ENCODE peak calls at places on chromosomes 11 and 22, in six cellular contexts. One of them, this sample, is unnamed.
A peak's percentile ranks its signal among the peaks of the same experiment; 100 is the strongest.

GRCh38 chr11:131688056-131688693 is 317.8 kb downstream of the NTM start:
- DNase-seq in PC-3: peak; percentile 63
- DNase-seq in upper lobe of right lung: peak; percentile 76
- DNase-seq in fibroblast of mammary gland: peak; percentile 40
- DNase-seq in GM12865: peak; percentile 57
- DNase-seq in kidney epithelial cell: no peak
- DNase-seq in this sample: no peak

GRCh38 chr22:18068381-18068988 is 9.3 kb upstream of the PEX26 start:
- DNase-seq in PC-3: no peak
- DNase-seq in upper lobe of right lung: peak; percentile 10
- DNase-seq in fibroblast of mammary gland: no peak
- DNase-seq in GM12865: no peak
- DNase-seq in kidney epithelial cell: no peak
- DNase-seq in this sample: no peak

GRCh38 chr11:117579148-117579547 is 217.9 kb downstream of the DSCAML1 start:
- DNase-seq in PC-3: no peak
- DNase-seq in upper lobe of right lung: no peak
- DNase-seq in fibroblast of mammary gland: no peak
- DNase-seq in GM12865: no peak
- DNase-seq in kidney epithelial cell: no peak
- DNase-seq in this sample: no peak

GRCh38 chr11:12458042-12458441 is 80.7 kb downstream of the PARVA start:
- DNase-seq in PC-3: no peak
- DNase-seq in upper lobe of right lung: no peak
- DNase-seq in fibroblast of mammary gland: no peak
- DNase-seq in GM12865: no peak
- DNase-seq in kidney epithelial cell: no peak
- DNase-seq in this sample: no peak

GRCh38 chr11:122085264-122085663 is 30.8 kb downstream of the BLID start:
- DNase-seq in PC-3: peak; percentile 71
- DNase-seq in upper lobe of right lung: no peak
- DNase-seq in fibroblast of mammary gland: peak; percentile 97
- DNase-seq in GM12865: no peak
- DNase-seq in kidney epithelial cell: peak; percentile 25
- DNase-seq in this sample: peak; percentile 95

GRCh38 chr11:77473001-77473800 is 693 bp downstream of the PAK1 start:
- DNase-seq in PC-3: peak; percentile 46
- DNase-seq in upper lobe of right lung: peak; percentile 83
- DNase-seq in fibroblast of mammary gland: no peak
- DNase-seq in GM12865: peak; percentile 71
- DNase-seq in kidney epithelial cell: no peak
- DNase-seq in this sample: no peak

GRCh38 chr11:27209562-27210005 is 153.4 kb downstream of the CCDC34 start:
- DNase-seq in PC-3: peak; percentile 96
- DNase-seq in upper lobe of right lung: no peak
- DNase-seq in fibroblast of mammary gland: peak; percentile 97
- DNase-seq in GM12865: peak; percentile 53
- DNase-seq in kidney epithelial cell: peak; percentile 96
- DNase-seq in this sample: peak; percentile 66

GRCh38 chr11:61023086-61024035 is 51.9 kb downstream of the CD6 start:
- DNase-seq in PC-3: no peak
- DNase-seq in upper lobe of right lung: no peak
- DNase-seq in fibroblast of mammary gland: no peak
- DNase-seq in GM12865: peak; percentile 48
- DNase-seq in kidney epithelial cell: no peak
- DNase-seq in this sample: no peak

GRCh38 chr11:2186669-2187266 is 15.2 kb upstream of the TH start:
- DNase-seq in PC-3: peak; percentile 37
- DNase-seq in upper lobe of right lung: no peak
- DNase-seq in fibroblast of mammary gland: no peak
- DNase-seq in GM12865: peak; percentile 32
- DNase-seq in kidney epithelial cell: no peak
- DNase-seq in this sample: no peak

GRCh38 chr11:119103793-119104192 is 2.1 kb upstream of the DPAGT1 start:
- DNase-seq in PC-3: no peak
- DNase-seq in upper lobe of right lung: no peak
- DNase-seq in fibroblast of mammary gland: no peak
- DNase-seq in GM12865: no peak
- DNase-seq in kidney epithelial cell: no peak
- DNase-seq in this sample: no peak
- TF ChIP-seq CTCF in PC-3: peak; percentile 41
- TF ChIP-seq CTCF in upper lobe of right lung: no peak
- TF ChIP-seq CTCF in fibroblast of mammary gland: no peak
- TF ChIP-seq CTCF in GM12865: no peak
- TF ChIP-seq CTCF in kidney epithelial cell: no peak
- TF ChIP-seq CTCF in this sample: no peak

GRCh38 chr11:10607462-10607861 is 39.0 kb upstream of the LYVE1 start:
- DNase-seq in PC-3: no peak
- DNase-seq in upper lobe of right lung: no peak
- DNase-seq in fibroblast of mammary gland: no peak
- DNase-seq in GM12865: no peak
- DNase-seq in kidney epithelial cell: no peak
- DNase-seq in this sample: no peak

GRCh38 chr11:10603721-10604297 is 35.3 kb upstream of the LYVE1 start:
- DNase-seq in PC-3: no peak
- DNase-seq in upper lobe of right lung: no peak
- DNase-seq in fibroblast of mammary gland: no peak
- DNase-seq in GM12865: no peak
- DNase-seq in kidney epithelial cell: no peak
- DNase-seq in this sample: no peak

GRCh38 chr11:10604340-10604748 is 35.9 kb upstream of the LYVE1 start:
- DNase-seq in PC-3: no peak
- DNase-seq in upper lobe of right lung: no peak
- DNase-seq in fibroblast of mammary gland: peak; percentile 27
- DNase-seq in GM12865: no peak
- DNase-seq in kidney epithelial cell: no peak
- DNase-seq in this sample: no peak

GRCh38 chr11:10606536-10607208 is 38.2 kb upstream of the LYVE1 start:
- DNase-seq in PC-3: peak; percentile 16
- DNase-seq in upper lobe of right lung: no peak
- DNase-seq in fibroblast of mammary gland: peak; percentile 60
- DNase-seq in GM12865: peak; percentile 58
- DNase-seq in kidney epithelial cell: no peak
- DNase-seq in this sample: peak; percentile 28

DNA sequence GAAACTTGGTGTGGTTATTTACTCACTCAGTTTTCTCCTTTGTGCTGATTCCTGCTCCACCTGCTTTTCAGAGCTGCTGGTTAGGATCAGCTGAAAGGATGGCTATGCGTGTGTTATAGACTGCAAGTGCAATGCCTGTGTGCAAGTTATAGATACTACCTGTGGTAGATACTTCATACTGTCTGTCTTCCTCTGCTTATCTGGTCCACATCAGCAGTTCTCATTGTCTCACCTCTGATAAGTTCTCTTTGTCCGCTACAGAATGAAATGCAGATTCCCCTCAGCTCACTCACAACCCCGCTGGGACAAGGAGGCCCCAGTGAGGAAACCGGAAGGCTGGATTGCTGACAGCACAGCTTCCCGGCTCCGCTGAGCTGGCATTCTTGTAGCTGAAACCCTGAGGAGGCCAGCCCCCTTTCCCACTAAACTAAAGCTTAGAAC is 37.5 kb upstream of the LYVE1 start:
- DNase-seq in PC-3: no peak
- DNase-seq in upper lobe of right lung: peak; percentile 80
- DNase-seq in fibroblast of mammary gland: peak; percentile 70
- DNase-seq in GM12865: no peak
- DNase-seq in kidney epithelial cell: no peak
- DNase-seq in this sample: peak; percentile 28
- H3K4me3 ChIP-seq in PC-3: no peak overlapping the region
- H3K4me3 ChIP-seq in upper lobe of right lung: no peak overlapping the region
- H3K4me3 ChIP-seq in fibroblast of mammary gland: no peak overlapping the region
- H3K4me3 ChIP-seq in GM12865: no peak overlapping the region
- H3K4me3 ChIP-seq in kidney epithelial cell: no peak overlapping the region
- H3K4me3 ChIP-seq in this sample: no peak overlapping the region

DNA sequence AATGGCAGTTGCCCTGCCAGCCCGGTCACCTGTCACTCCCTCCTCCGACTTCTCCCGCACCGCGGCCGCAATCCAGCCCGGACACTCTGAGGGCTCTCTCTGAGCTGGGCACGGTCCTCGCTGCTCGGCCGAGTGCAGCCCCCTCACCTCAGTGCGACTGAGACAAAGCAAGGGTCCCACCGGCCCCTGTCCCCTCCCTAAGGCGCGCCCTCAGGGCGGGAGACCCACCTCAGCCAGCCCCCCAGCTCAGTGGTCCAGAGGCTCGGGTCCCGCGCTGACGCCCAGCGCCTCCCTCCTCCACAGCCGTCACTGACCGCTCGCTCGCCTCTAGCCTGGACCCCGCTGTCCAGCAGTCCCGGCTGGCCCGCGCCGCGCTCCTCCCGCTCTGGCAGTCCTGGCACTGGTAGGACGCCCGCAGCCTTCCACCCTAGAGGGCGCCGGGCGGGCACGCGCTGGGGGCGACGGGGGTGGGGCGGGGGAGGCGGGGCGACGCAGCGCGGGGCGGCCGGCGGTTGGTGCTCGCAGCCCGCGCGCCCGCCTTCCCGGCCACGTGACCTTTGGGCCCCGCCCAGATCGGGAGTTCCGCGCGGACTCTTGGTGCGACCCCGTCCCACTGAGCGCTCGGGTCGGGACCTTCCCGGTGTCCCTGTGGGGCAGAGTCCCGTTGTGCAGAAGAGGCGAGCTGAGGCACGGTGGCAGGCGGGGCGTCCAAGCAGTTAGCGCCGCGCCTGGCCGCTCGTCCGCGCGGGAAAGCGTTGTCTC is 7.9 kb upstream of the L3MBTL2 start:
- DNase-seq in PC-3: peak; percentile 59
- DNase-seq in upper lobe of right lung: peak; percentile 93
- DNase-seq in fibroblast of mammary gland: peak; percentile 27
- DNase-seq in GM12865: peak; percentile 73
- DNase-seq in kidney epithelial cell: no peak
- DNase-seq in this sample: no peak
- TF ChIP-seq CTCF in PC-3: no peak
- TF ChIP-seq CTCF in upper lobe of right lung: no peak
- TF ChIP-seq CTCF in fibroblast of mammary gland: no peak
- TF ChIP-seq CTCF in GM12865: no peak
- TF ChIP-seq CTCF in kidney epithelial cell: no peak
- TF ChIP-seq CTCF in this sample: peak; percentile 24

GRCh38 chr11:85485902-85486301 is 141.2 kb downstream of the DLG2 start:
- DNase-seq in PC-3: no peak
- DNase-seq in upper lobe of right lung: no peak
- DNase-seq in fibroblast of mammary gland: no peak
- DNase-seq in GM12865: no peak
- DNase-seq in kidney epithelial cell: no peak
- DNase-seq in this sample: no peak

GRCh38 chr11:85475637-85476517 is 151.3 kb downstream of the DLG2 start:
- DNase-seq in PC-3: no peak
- DNase-seq in upper lobe of right lung: no peak
- DNase-seq in fibroblast of mammary gland: no peak
- DNase-seq in GM12865: no peak
- DNase-seq in kidney epithelial cell: no peak
- DNase-seq in this sample: no peak

GRCh38 chr11:85483861-85484260 is 143.3 kb downstream of the DLG2 start:
- DNase-seq in PC-3: no peak
- DNase-seq in upper lobe of right lung: no peak
- DNase-seq in fibroblast of mammary gland: peak; percentile 30
- DNase-seq in GM12865: peak; percentile 59
- DNase-seq in kidney epithelial cell: no peak
- DNase-seq in this sample: peak; percentile 11

GRCh38 chr11:85481862-85482261 is 145.3 kb downstream of the DLG2 start:
- DNase-seq in PC-3: no peak
- DNase-seq in upper lobe of right lung: no peak
- DNase-seq in fibroblast of mammary gland: no peak
- DNase-seq in GM12865: no peak
- DNase-seq in kidney epithelial cell: no peak
- DNase-seq in this sample: no peak
- H3K4me3 ChIP-seq in PC-3: no peak overlapping the region
- H3K4me3 ChIP-seq in upper lobe of right lung: no peak overlapping the region
- H3K4me3 ChIP-seq in fibroblast of mammary gland: no peak overlapping the region
- H3K4me3 ChIP-seq in GM12865: no peak overlapping the region
- H3K4me3 ChIP-seq in kidney epithelial cell: no peak overlapping the region
- H3K4me3 ChIP-seq in this sample: no peak overlapping the region

GRCh38 chr11:10181811-10182210 is 112.2 kb downstream of the SBF2 start:
- DNase-seq in PC-3: peak; percentile 64
- DNase-seq in upper lobe of right lung: no peak
- DNase-seq in fibroblast of mammary gland: peak; percentile 59
- DNase-seq in GM12865: peak; percentile 16
- DNase-seq in kidney epithelial cell: peak; percentile 16
- DNase-seq in this sample: peak; percentile 31
- TF ChIP-seq CTCF in PC-3: peak; percentile 64
- TF ChIP-seq CTCF in upper lobe of right lung: peak; percentile 22
- TF ChIP-seq CTCF in fibroblast of mammary gland: peak; percentile 29
- TF ChIP-seq CTCF in GM12865: peak; percentile 17
- TF ChIP-seq CTCF in kidney epithelial cell: peak; percentile 18
- TF ChIP-seq CTCF in this sample: peak; percentile 15

DNA sequence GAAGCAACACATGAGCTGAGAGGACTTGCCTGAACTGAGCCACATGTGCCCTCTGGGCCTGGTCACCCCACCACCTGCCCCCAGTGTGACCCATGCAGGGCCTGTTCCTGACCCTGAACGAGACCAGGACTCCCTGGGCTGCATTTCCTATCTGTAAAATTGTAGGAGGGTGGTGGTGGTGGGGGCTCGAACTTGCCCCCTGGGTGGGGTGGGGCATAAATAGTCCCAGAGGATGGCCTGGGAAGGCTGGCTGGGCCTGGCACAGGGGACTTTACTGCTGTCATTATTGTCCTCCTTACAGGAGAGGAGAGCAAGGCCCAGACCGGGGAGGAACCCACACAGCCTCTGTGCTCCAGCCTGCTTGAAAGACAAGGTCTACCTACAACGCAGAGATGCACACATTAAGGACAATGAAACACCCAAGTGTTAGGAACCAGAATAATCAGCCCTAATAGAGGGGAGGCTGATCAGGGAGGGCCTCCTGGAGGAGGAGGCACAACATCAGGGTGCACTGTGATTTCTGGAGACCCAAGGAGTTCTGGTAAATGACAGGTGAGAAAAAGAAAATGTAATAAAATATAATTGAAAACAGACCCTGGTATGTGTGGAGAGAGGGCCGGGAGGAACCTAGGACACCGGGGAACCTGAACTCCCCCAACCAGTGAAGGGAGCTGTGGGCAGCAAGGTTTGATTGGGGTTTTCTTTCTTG is 2.8 kb upstream of the AIFM3 start:
- DNase-seq in PC-3: no peak
- DNase-seq in upper lobe of right lung: no peak
- DNase-seq in fibroblast of mammary gland: no peak
- DNase-seq in GM12865: no peak
- DNase-seq in kidney epithelial cell: no peak
- DNase-seq in this sample: no peak
- H3K4me3 ChIP-seq in PC-3: no peak overlapping the region
- H3K4me3 ChIP-seq in upper lobe of right lung: no peak overlapping the region
- H3K4me3 ChIP-seq in fibroblast of mammary gland: no peak overlapping the region
- H3K4me3 ChIP-seq in GM12865: no peak overlapping the region
- H3K4me3 ChIP-seq in kidney epithelial cell: peak overlapping the region; percentile 3
- H3K4me3 ChIP-seq in this sample: peak overlapping the region; percentile 8

GRCh38 chr11:6440906-6441358 is at the start of gene HPX:
- DNase-seq in PC-3: no peak
- DNase-seq in upper lobe of right lung: no peak
- DNase-seq in fibroblast of mammary gland: no peak
- DNase-seq in GM12865: no peak
- DNase-seq in kidney epithelial cell: no peak
- DNase-seq in this sample: no peak
- TF ChIP-seq CTCF in PC-3: no peak
- TF ChIP-seq CTCF in upper lobe of right lung: no peak
- TF ChIP-seq CTCF in fibroblast of mammary gland: no peak
- TF ChIP-seq CTCF in GM12865: no peak
- TF ChIP-seq CTCF in kidney epithelial cell: no peak
- TF ChIP-seq CTCF in this sample: no peak

This sample was measured in AG09309.